ENCODE peak calls at places on chromosome 3, in ten cellular contexts. T, D, U, P, C, F, V, O, N and L are unnamed samples. For H3K9me3, the result is how much of the 10 kb centered on the place peaks cover.

GRCh38 chr3:11600501-11601282 is 43.0 kb downstream of the VGLL4 start:
- DNase-seq in P (no peak), F (peak), T (no peak), O (peak), C (peak), V (peak), N (peak), D (peak), U (peak), L (peak)

GRCh38 chr3:48507256-48508061 is 3.5 kb upstream of the SHISA5 start:
- DNase-seq in C (peak), P (peak), U (peak), D (peak), V (peak), N (peak), F (peak), T (peak), O (peak), L (no peak)

GRCh38 chr3:82093641-82094040 is 332.2 kb upstream of the GBE1 start:
- DNase-seq in F (no peak), N (no peak), C (no peak), O (no peak), V (no peak), P (no peak), T (no peak), U (no peak), D (no peak), L (no peak)

GRCh38 chr3:194828126-194828525 is 142.4 kb downstream of the FAM43A start:
- DNase-seq in P (no peak), F (no peak), D (no peak), C (no peak), U (no peak), O (no peak), N (peak), V (no peak), T (no peak), L (no peak)

GRCh38 chr3:49620728-49621127 is 53.4 kb upstream of the APEH start:
- DNase-seq in O (no peak), V (no peak), N (no peak), P (no peak), T (no peak), U (no peak), F (no peak), D (no peak), C (no peak), L (no peak)

GRCh38 chr3:177284383-177284881 is 87.2 kb upstream of the TBL1XR1 start:
- DNase-seq in V (peak), D (peak), T (no peak), F (peak), P (no peak), U (no peak), N (peak), O (peak), C (no peak), L (peak)

GRCh38 chr3:107740992-107741896 is 218.5 kb downstream of the BBX start:
- DNase-seq in C (no peak), V (peak), O (no peak), P (no peak), T (no peak), F (no peak), D (no peak), N (peak), U (no peak), L (no peak)

GRCh38 chr3:34957707-34958106 is 681.6 kb upstream of the ARPP21 start:
- DNase-seq in V (no peak), N (peak), O (no peak), P (no peak), D (no peak), U (no peak), T (no peak), F (no peak), C (no peak), L (no peak)

GRCh38 chr3:94246136-94246535 is 183.3 kb downstream of the NSUN3 start:
- DNase-seq in U (no peak), C (no peak), D (no peak), P (no peak), O (no peak), N (no peak), F (no peak), V (no peak), T (no peak), L (no peak)

GRCh38 chr3:54424283-54424682 is 301.9 kb downstream of the CACNA2D3 start:
- DNase-seq in F (no peak), N (no peak), T (no peak), V (no peak), D (no peak), U (no peak), O (no peak), C (no peak), P (no peak), L (no peak)

GRCh38 chr3:53650424-53650823 is 156.0 kb downstream of the CACNA1D start:
- DNase-seq in F (no peak), T (no peak), N (no peak), D (no peak), O (no peak), C (no peak), P (no peak), U (no peak), V (no peak), L (no peak)

GRCh38 chr3:184540777-184541681 is 20.6 kb upstream of the EPHB3 start:
- DNase-seq in U (no peak), F (peak), C (peak), P (peak), V (peak), T (peak), O (peak), N (peak), D (peak), L (peak)

GRCh38 chr3:170867143-170867542 is 2.9 kb downstream of the RPL22L1 start:
- DNase-seq in T (no peak), U (no peak), P (no peak), V (no peak), C (no peak), O (no peak), N (no peak), D (no peak), F (no peak), L (no peak)

GRCh38 chr3:96619475-96619874 is 194.9 kb upstream of the EPHA6 start:
- DNase-seq in C (no peak), D (no peak), N (no peak), V (no peak), O (no peak), P (no peak), T (no peak), U (no peak), F (no peak), L (no peak)

GRCh38 chr3:148970311-148970710 is 21.0 kb upstream of the GYG1 start:
- DNase-seq in P (no peak), U (no peak), C (no peak), T (no peak), N (no peak), D (no peak), F (no peak), V (no peak), O (no peak), L (no peak)

GRCh38 chr3:122092460-122093165 is 37.5 kb downstream of the CD86 start:
- DNase-seq in D (peak), C (no peak), U (no peak), F (peak), T (peak), O (no peak), V (no peak), N (no peak), P (no peak), L (peak)

GRCh38 chr3:25661694-25662455 is 2.8 kb downstream of the TOP2B start:
- DNase-seq in C (no peak), P (no peak), T (no peak), U (no peak), D (no peak), F (no peak), V (no peak), N (peak), O (peak), L (no peak)

GRCh38 chr3:90015688-90016356 is 908.4 kb downstream of the EPHA3 start:
- DNase-seq in P (no peak), O (no peak), V (peak), U (no peak), C (no peak), D (no peak), N (peak), T (no peak), F (no peak), L (no peak)

GRCh38 chr3:129161860-129162271 is 1.0 kb upstream of the ISY1 start:
- DNase-seq in U (no peak), D (no peak), T (no peak), P (peak), V (peak), O (no peak), F (peak), C (no peak), N (peak), L (no peak)

GRCh38 chr3:50815844-50816243 is 141.1 kb downstream of the DOCK3 start:
- DNase-seq in N (no peak), U (no peak), V (no peak), F (no peak), T (no peak), O (no peak), D (no peak), C (no peak), P (no peak), L (no peak)

GRCh38 chr3:141019244-141019643 is 31.9 kb upstream of the SPSB4 start:
- DNase-seq in N (no peak), P (no peak), D (no peak), C (no peak), T (no peak), O (no peak), V (no peak), F (peak), U (no peak), L (no peak)

GRCh38 chr3:121883507-121883906 is 10.7 kb upstream of the SLC15A2 start:
- DNase-seq in C (no peak), P (no peak), V (peak), D (no peak), O (peak), N (peak), F (no peak), T (no peak), U (peak), L (no peak)

GRCh38 chr3:129211772-129212171 is 28.1 kb upstream of the CNBP start:
- DNase-seq in U (no peak), D (peak), V (peak), F (peak), T (peak), P (no peak), C (peak), N (peak), O (no peak), L (peak)

GRCh38 chr3:10783360-10784346 is 32.4 kb upstream of the SLC6A11 start:
- DNase-seq in P (no peak), O (peak), C (no peak), D (no peak), F (no peak), V (peak), T (no peak), N (peak), U (peak), L (no peak)

GRCh38 chr3:133097214-133097613 is 59.0 kb downstream of the TMEM108 start:
- DNase-seq in U (no peak), F (no peak), O (no peak), P (no peak), T (no peak), V (peak), C (no peak), N (no peak), D (no peak), L (no peak)

GRCh38 chr3:196987022-196987421 is 18.4 kb upstream of the PIGZ start:
- DNase-seq in T (no peak), V (no peak), N (no peak), C (no peak), U (no peak), D (no peak), P (no peak), O (no peak), F (no peak), L (no peak)

GRCh38 chr3:158106773-158107461 is 697 bp upstream of the SHOX2 start:
- DNase-seq in N (peak), U (no peak), P (no peak), V (no peak), F (peak), C (no peak), D (peak), T (no peak), O (no peak), L (no peak)

GRCh38 chr3:23567917-23568316 is 237.8 kb upstream of the UBE2E1 start:
- DNase-seq in D (no peak), C (no peak), P (no peak), O (no peak), N (peak), F (no peak), V (peak), T (no peak), U (no peak), L (no peak)

GRCh38 chr3:107430214-107431047 is 53.2 kb downstream of the CCDC54 start:
- DNase-seq in D (peak), F (peak), U (peak), P (no peak), O (no peak), V (peak), C (no peak), N (peak), T (peak), L (no peak)

GRCh38 chr3:190606596-190606995 is 92.7 kb downstream of the IL1RAP start:
- DNase-seq in C (no peak), O (no peak), U (no peak), N (no peak), T (no peak), V (no peak), D (no peak), P (no peak), F (no peak), L (no peak)

GRCh38 chr3:190608850-190609589 is 95.1 kb downstream of the IL1RAP start:
- DNase-seq in U (no peak), D (no peak), C (no peak), T (no peak), V (peak), F (no peak), N (no peak), P (no peak), O (no peak), L (no peak)

GRCh38 chr3:190601597-190601996 is 87.7 kb downstream of the IL1RAP start:
- DNase-seq in F (no peak), D (no peak), N (no peak), P (no peak), O (no peak), V (peak), T (no peak), U (no peak), C (no peak), L (no peak)

GRCh38 chr3:190605385-190605784 is 91.5 kb downstream of the IL1RAP start:
- DNase-seq in P (no peak), U (no peak), O (no peak), N (no peak), V (no peak), C (no peak), F (no peak), T (no peak), D (no peak), L (no peak)
- H3K9me3 ChIP-seq in P (under half), U (under half), O (under half), N (under half), V (under half), C (under half), F (under half), T (under half), D (under half), L (under half)

DNA sequence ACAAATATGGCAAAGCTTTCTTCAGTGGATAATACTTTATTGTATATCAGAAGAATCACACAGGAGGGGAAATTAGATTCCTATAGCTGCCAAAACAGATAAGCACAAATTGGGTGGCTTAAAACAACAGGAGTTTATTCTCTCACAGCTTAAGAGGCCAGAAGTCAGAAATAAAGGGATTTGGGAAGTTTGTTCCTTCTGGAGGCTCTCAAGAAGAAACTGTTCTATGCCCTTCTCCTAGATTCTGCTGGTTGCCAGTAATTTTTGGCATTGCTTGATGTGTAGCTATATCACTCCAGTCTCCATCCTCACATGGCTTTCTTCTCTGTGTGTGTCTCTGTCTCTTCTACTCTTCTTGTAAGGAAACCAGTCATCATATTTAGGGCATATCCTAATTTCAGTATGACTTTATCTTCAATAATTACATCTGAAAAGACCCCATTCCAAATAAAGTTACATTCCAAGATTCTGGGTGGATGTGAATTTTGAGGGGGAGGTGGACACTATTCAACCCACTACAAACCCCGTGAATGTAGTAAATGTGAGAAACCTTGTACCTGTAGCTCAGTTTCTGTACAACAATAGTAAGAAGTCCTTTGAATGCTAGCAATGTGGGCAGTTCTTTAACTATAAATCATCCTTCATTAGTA is 22.2 kb upstream of the WNT7A start:
- DNase-seq in D (no peak), F (no peak), T (no peak), P (no peak), C (no peak), U (no peak), N (no peak), O (no peak), V (no peak), L (no peak)
- H3K9me3 ChIP-seq in D (half or more), F (under half), T (under half), P (half or more), C (under half), U (under half), N (half or more), O (under half), V (under half), L (under half)

GRCh38 chr3:1696654-1697275 is 401.9 kb upstream of the CNTN4 start:
- DNase-seq in T (no peak), N (no peak), O (no peak), F (no peak), V (no peak), C (no peak), D (no peak), P (no peak), U (no peak), L (no peak)

GRCh38 chr3:1692428-1692827 is 406.2 kb upstream of the CNTN4 start:
- DNase-seq in C (no peak), T (no peak), D (no peak), V (no peak), F (no peak), P (no peak), U (no peak), O (no peak), N (no peak), L (no peak)

GRCh38 chr3:1693145-1693544 is 405.5 kb upstream of the CNTN4 start:
- DNase-seq in P (no peak), T (no peak), U (no peak), D (no peak), C (no peak), F (no peak), O (no peak), V (no peak), N (no peak), L (no peak)
- H3K9me3 ChIP-seq in P (under half), T (under half), U (under half), D (under half), C (under half), F (under half), O (under half), V (under half), N (under half), L (under half)

DNA sequence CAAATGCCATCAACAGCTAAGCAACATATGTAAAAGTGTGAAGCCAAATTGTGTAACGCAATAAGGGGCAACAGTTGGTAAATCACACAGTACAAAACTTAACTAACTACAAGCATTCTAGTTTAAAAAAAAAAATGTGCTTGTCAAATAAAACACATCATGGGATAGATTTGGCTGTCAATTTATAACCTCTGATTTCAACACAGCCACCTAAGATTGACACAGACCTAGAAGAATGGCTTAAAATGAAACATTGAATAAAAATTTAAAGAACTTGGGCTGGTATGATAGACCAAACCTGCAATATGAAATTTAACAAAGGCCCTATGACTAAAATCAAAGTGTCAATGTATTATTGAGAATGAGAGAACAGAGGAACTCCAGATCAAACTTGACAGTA is 148.4 kb downstream of the NR1I2 start:
- DNase-seq in N (peak), V (no peak), U (no peak), D (no peak), T (no peak), O (no peak), C (no peak), F (no peak), P (no peak), L (no peak)
- H3K9me3 ChIP-seq in N (under half), V (under half), U (under half), D (under half), T (under half), O (under half), C (under half), F (under half), P (under half), L (under half)

DNA sequence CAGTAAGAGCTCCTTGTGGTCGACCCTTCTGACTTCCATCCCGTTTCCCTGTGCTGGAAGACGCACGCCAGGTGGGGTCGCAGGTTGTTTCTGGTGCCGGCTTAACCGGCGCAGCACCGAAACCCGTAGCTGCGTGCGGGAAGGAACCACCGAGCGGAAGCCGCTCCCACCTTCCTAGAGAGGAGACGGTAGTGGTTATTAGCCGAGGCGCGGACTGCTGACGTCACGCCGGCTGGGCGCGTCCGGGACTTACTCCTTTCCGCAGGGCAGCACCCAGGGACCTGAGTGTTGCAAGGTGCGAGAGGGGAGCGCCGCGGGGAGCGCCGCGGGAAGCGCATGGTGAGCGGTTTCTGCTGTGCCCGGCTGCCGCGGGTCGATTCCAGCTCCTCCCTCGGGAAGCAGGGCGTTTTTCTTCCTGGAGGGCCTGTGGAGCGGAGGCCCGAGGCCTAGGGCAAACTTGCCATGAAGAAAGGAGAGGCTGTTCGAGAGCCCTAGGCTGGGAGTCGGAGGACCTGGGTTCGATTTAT is at the start of gene ZNF501:
- DNase-seq in P (peak), T (peak), D (peak), F (peak), O (peak), N (peak), V (peak), U (peak), C (peak), L (peak)
- H3K9me3 ChIP-seq in P (half or more), T (under half), D (half or more), F (half or more), O (under half), N (half or more), V (under half), U (under half), C (half or more), L (under half)

GRCh38 chr3:480070-480469 is 283.5 kb downstream of the CHL1 start:
- DNase-seq in P (no peak), D (no peak), F (no peak), V (no peak), U (no peak), N (no peak), O (no peak), T (no peak), C (no peak), L (no peak)
- H3K9me3 ChIP-seq in P (under half), D (under half), F (under half), V (under half), U (under half), N (under half), O (under half), T (under half), C (under half), L (under half)

DNA sequence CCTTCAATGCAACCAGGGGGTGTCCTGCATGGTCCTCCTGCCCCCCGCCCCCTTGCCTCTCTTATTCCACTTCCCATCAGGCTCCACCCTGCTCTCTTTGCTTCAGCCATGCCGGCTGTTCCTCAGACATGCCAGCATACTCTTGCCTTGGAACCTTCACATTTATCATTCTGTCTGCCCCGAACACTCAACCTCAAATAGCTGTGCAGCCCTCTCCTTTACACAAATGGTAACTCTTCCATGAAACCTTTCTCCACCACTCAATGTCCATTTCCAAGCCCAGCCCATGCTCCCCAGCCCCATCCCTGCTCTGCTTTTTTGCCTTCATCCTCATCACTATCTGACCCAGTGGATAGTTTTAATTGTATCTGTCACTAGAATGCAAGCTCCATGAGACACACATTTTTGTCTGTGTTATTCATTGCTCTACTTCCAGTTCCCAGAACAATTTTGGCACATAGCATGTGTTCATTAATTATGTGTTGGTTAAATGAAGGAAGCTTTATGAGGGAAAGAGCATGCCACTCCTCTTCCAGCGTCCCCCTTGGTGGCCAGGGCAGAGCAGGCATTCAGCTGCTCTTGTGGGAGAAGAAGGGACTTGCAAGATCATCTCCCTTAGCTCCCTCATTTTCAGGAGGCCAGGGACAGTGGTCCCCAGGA is 654 bp upstream of the GALNT15 start:
- DNase-seq in O (no peak), P (no peak), N (peak), U (no peak), T (no peak), F (peak), D (no peak), C (no peak), V (peak), L (no peak)
- H3K9me3 ChIP-seq in O (under half), P (under half), N (under half), U (under half), T (under half), F (under half), D (under half), C (under half), V (under half), L (under half)

GRCh38 chr3:13902648-13903238 is 22.9 kb upstream of the WNT7A start:
- DNase-seq in F (no peak), D (no peak), C (no peak), V (no peak), O (no peak), N (no peak), P (no peak), U (no peak), T (no peak), L (no peak)
- H3K9me3 ChIP-seq in F (under half), D (half or more), C (under half), V (under half), O (under half), N (half or more), P (half or more), U (under half), T (under half), L (under half)